ENCODE peak calls at places on chromosomes 3 and 15, in five cellular contexts. Q, D, J, X and U are unnamed samples. For H3K36me3, the result is how much of the 10 kb centered on the place peaks cover.

GRCh38 chr3:79297242-79297641 is 470.6 kb downstream of the ROBO1 start:
- DNase-seq in Q (no peak), D (peak), J (no peak), X (no peak), U (no peak)

GRCh38 chr3:77342688-77343087 is 302.8 kb downstream of the ROBO2 start:
- DNase-seq in Q (no peak), D (no peak), J (no peak), X (no peak), U (no peak)

GRCh38 chr15:67917636-67918035 is 77.8 kb upstream of the RNU6-1 start:
- DNase-seq in Q (no peak), D (no peak), J (no peak), X (no peak), U (no peak)

GRCh38 chr3:44762170-44762677 is 630 bp downstream of the KIF15 start:
- DNase-seq in Q (no peak), D (no peak), J (no peak), X (no peak), U (no peak)

GRCh38 chr3:172515130-172515918 is 7.9 kb downstream of the TNFSF10 start:
- DNase-seq in Q (no peak), D (no peak), J (no peak), X (no peak), U (no peak)

GRCh38 chr15:48406240-48406891 is 75.1 kb downstream of the DUT start:
- DNase-seq in Q (no peak), D (peak), J (no peak), X (no peak), U (no peak)

GRCh38 chr15:56390739-56391267 is 25.6 kb downstream of the TEX9 start:
- DNase-seq in Q (no peak), D (no peak), J (no peak), X (no peak), U (no peak)

GRCh38 chr15:73389971-73390544 is 21.3 kb upstream of the HCN4 start:
- DNase-seq in Q (no peak), D (peak), J (no peak), X (no peak), U (no peak)

GRCh38 chr3:116691041-116691440 is 18.5 kb upstream of the TUSC7 start:
- DNase-seq in Q (no peak), D (no peak), J (no peak), X (no peak), U (no peak)

GRCh38 chr15:67165653-67166260 is 88.7 kb downstream of the AAGAB start:
- DNase-seq in Q (no peak), D (no peak), J (no peak), X (no peak), U (peak)

GRCh38 chr3:38655708-38656300 is 6.3 kb upstream of the SCN5A start:
- DNase-seq in Q (no peak), D (peak), J (no peak), X (no peak), U (peak)

GRCh38 chr3:25820372-25820771 is 30.5 kb downstream of the OXSM start:
- DNase-seq in Q (no peak), D (no peak), J (no peak), X (no peak), U (no peak)

GRCh38 chr15:56098230-56098899 is 105.0 kb upstream of the NEDD4 start:
- DNase-seq in Q (no peak), D (no peak), J (no peak), X (no peak), U (no peak)

GRCh38 chr15:44082558-44083151 is 112.4 kb downstream of the FRMD5 start:
- DNase-seq in Q (no peak), D (no peak), J (no peak), X (no peak), U (no peak)

GRCh38 chr3:128922804-128923459 is 43.5 kb downstream of the ACAD9 start:
- DNase-seq in Q (no peak), D (no peak), J (no peak), X (no peak), U (no peak)

GRCh38 chr15:101179341-101180153 is 72.3 kb downstream of the CHSY1 start:
- DNase-seq in Q (no peak), D (no peak), J (no peak), X (no peak), U (no peak)

GRCh38 chr15:74320358-74321247 is 46.8 kb downstream of the CYP11A1 start:
- DNase-seq in Q (peak), D (peak), J (peak), X (peak), U (no peak)

GRCh38 chr3:114556832-114557231 is 263.0 kb downstream of the TIGIT start:
- DNase-seq in Q (no peak), D (no peak), J (no peak), X (no peak), U (no peak)

GRCh38 chr15:33735637-33736247 is 232.6 kb upstream of the CHRM5 start:
- DNase-seq in Q (no peak), D (peak), J (peak), X (peak), U (no peak)

GRCh38 chr3:131356006-131356405 is 25.6 kb upstream of the NUDT16 start:
- DNase-seq in Q (no peak), D (no peak), J (no peak), X (no peak), U (no peak)

GRCh38 chr15:52183562-52184173 is 7.5 kb downstream of the GNB5 start:
- DNase-seq in Q (peak), D (no peak), J (peak), X (peak), U (no peak)

GRCh38 chr15:92970656-92971055 is 70.5 kb downstream of the CHD2 start:
- DNase-seq in Q (no peak), D (no peak), J (no peak), X (no peak), U (no peak)

GRCh38 chr3:128072454-128073184 is 20.4 kb downstream of the SEC61A1 start:
- DNase-seq in Q (no peak), D (no peak), J (peak), X (no peak), U (no peak)

GRCh38 chr3:13885704-13886010 is 5.8 kb upstream of the WNT7A start:
- DNase-seq in Q (no peak), D (no peak), J (no peak), X (no peak), U (no peak)

GRCh38 chr3:1079641-1080040 is 13.2 kb upstream of the CNTN6 start:
- DNase-seq in Q (no peak), D (no peak), J (no peak), X (no peak), U (no peak)

GRCh38 chr15:83199288-83199687 is 8.3 kb downstream of the HDGFL3 start:
- DNase-seq in Q (no peak), D (no peak), J (no peak), X (no peak), U (no peak)

GRCh38 chr15:68418611-68419161 is 13.3 kb downstream of the ITGA11 start:
- DNase-seq in Q (peak), D (no peak), J (peak), X (peak), U (no peak)

GRCh38 chr3:47416041-47416440 is 35.2 kb downstream of the PTPN23 start:
- DNase-seq in Q (no peak), D (no peak), J (peak), X (no peak), U (peak)

GRCh38 chr3:143002727-143003126 is 1.4 kb downstream of the U2SURP start:
- DNase-seq in Q (no peak), D (no peak), J (no peak), X (no peak), U (no peak)
- H3K36me3 ChIP-seq in Q (under half), D (under half), J (under half), X (under half), U (under half)

GRCh38 chr3:57646723-57647122 is 46.2 kb downstream of the DENND6A start:
- DNase-seq in Q (no peak), D (no peak), J (no peak), X (no peak), U (no peak)

GRCh38 chr3:57652203-57652602 is 40.7 kb downstream of the DENND6A start:
- DNase-seq in Q (no peak), D (no peak), J (no peak), X (no peak), U (no peak)

GRCh38 chr3:57647292-57647940 is 45.5 kb downstream of the DENND6A start:
- DNase-seq in Q (no peak), D (no peak), J (no peak), X (no peak), U (no peak)
- H3K27ac ChIP-seq in Q (no peak), D (no peak), J (no peak), X (no peak), U (no peak)

DNA sequence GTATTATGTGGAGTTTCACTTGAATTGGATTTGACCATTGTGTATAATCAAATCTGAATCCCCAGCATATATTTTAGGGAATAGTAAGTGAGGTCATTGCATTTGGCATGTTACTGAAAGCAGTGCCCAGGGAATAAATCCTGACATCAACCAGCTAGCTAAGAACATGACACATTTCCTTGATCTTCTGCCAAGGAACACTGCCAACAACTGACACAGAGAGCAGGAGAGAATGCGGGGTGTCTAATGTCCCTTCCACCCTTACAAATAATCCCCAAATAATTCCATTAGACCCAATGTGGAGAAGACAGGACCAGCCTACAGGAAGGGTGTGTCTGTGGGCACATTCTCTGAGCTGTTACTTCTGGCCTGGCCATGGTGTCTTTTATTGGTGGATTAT is 30.6 kb upstream of the UBE3A start:
- DNase-seq in Q (no peak), D (no peak), J (no peak), X (no peak), U (no peak)
- TF ChIP-seq EP300 in Q (no peak), D (no peak), J (no peak), X (no peak), U (no peak)

GRCh38 chr3:42575137-42575741 is 6.5 kb downstream of the SEC22C start:
- DNase-seq in Q (no peak), D (no peak), J (no peak), X (no peak), U (no peak)
- H3K36me3 ChIP-seq in Q (under half), D (under half), J (under half), X (under half), U (under half)

GRCh38 chr3:29555590-29555989 is 274.7 kb downstream of the RBMS3 start:
- DNase-seq in Q (no peak), D (no peak), J (no peak), X (no peak), U (no peak)
- H3K27ac ChIP-seq in Q (no peak), D (no peak), J (no peak), X (no peak), U (no peak)

GRCh38 chr3:126914226-126914625 is 68.7 kb upstream of the PLXNA1 start:
- DNase-seq in Q (no peak), D (no peak), J (no peak), X (no peak), U (no peak)
- TF ChIP-seq EP300 in Q (no peak), D (no peak), J (no peak), X (no peak), U (no peak)

DNA sequence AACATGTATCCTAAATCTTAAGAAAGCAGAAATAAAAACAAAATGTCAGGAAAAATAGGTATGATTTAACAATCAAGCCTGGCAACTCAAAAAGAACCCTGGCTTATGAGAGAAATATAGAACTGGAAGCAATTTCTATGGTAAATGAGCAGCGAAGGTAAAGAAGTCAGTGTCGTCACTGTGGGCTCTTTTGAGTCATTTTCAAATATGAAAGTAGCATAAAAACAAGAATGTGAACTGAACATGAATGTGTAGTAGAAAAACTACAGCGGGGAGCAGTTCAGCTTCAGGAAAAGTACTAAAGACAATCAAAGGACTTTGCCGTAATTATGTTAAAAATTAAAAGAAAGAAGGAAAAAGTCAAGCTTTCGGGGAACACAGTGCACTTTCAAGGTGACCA is 17.5 kb downstream of the LSG1 start:
- DNase-seq in Q (no peak), D (no peak), J (no peak), X (no peak), U (no peak)
- H3K36me3 ChIP-seq in Q (under half), D (under half), J (half or more), X (under half), U (half or more)

DNA sequence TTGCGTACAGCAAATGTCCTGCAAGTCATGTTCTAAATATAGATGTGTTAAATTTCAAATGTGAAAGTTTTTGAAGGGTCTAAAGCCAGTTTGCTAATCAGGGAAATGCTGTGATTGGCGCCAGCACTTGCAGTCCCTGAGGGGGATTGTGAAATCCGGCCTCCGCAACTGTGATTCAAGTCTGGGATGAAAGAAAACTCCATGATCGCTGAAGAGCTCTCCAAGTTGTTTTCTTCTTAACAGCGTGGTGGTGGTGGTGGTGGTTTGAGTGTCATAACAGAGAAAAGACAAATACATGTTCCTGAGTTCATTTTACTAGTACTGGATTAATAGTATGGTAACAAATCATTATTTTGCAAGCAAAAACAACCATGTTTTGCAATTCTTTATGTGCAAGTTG is 51.8 kb downstream of the MITF start:
- DNase-seq in Q (peak), D (no peak), J (peak), X (peak), U (peak)
- H3K27ac ChIP-seq in Q (peak), D (no peak), J (peak), X (peak), U (peak)